ENCODE peak calls at places on chromosomes 12 and 14, in seven cellular contexts. V is stimulated activated CD4-positive, alpha-beta T cell treated with anti-CD3 and anti-CD28 coated beads, Interleukin-2, amount 100 ng/mL, for 48 hours; N is activated CD4-positive, alpha-beta T cell treated with anti-CD3 and anti-CD28 coated beads for 1 hour; Y is epithelial cell of esophagus; D is neural crest cell; E is GDM1; S is NCI-H1436. G is an unnamed sample.
A peak's percentile ranks its signal among the peaks of the same experiment; 100 is the strongest.

GRCh38 chr12:55997535-55997859 is 421 bp downstream of the SUOX start:
- DNase-seq in D (no peak), V (no peak), E (no peak), Y (peak; percentile 17), N (no peak), S (no peak), G (no peak)

GRCh38 chr14:52402812-52403526 is 88.9 kb downstream of the PTGER2 start:
- DNase-seq in N (no peak), S (no peak), V (no peak), D (no peak), E (peak; percentile 13), Y (peak; percentile 4), G (no peak)

GRCh38 chr12:87127272-87127671 is 871.1 kb upstream of the MGAT4C start:
- DNase-seq in D (no peak), N (no peak), Y (peak; percentile 67), S (no peak), V (no peak), E (no peak), G (no peak)

GRCh38 chr12:102602549-102602948 is 122.2 kb upstream of the IGF1 start:
- DNase-seq in S (no peak), E (no peak), D (no peak), V (no peak), Y (no peak), N (no peak), G (no peak)

GRCh38 chr12:56286044-56286830 is 13.9 kb downstream of the CS start:
- DNase-seq in N (no peak), Y (no peak), D (no peak), E (no peak), S (no peak), V (no peak), G (no peak)

GRCh38 chr14:73754911-73755360 is 40.8 kb upstream of the PNMA1 start:
- DNase-seq in Y (no peak), S (no peak), N (no peak), E (no peak), V (no peak), D (no peak), G (no peak)

GRCh38 chr14:97074860-97075259 is 277.7 kb downstream of the VRK1 start:
- DNase-seq in V (no peak), Y (no peak), S (no peak), D (no peak), N (no peak), E (no peak), G (no peak)

GRCh38 chr12:127292736-127293135 is 974.2 kb upstream of the TMEM132C start:
- DNase-seq in Y (no peak), V (no peak), N (no peak), D (no peak), S (no peak), E (no peak), G (no peak)

GRCh38 chr12:5442251-5443006 is 10.5 kb downstream of the NTF3 start:
- DNase-seq in V (no peak), D (peak; percentile 20), S (no peak), E (no peak), N (no peak), Y (peak; percentile 66), G (peak; percentile 11)

GRCh38 chr12:127162902-127163301 is 1104.1 kb upstream of the TMEM132C start:
- DNase-seq in V (peak; percentile 6), N (no peak), Y (peak; percentile 63), E (no peak), D (no peak), S (no peak), G (no peak)

GRCh38 chr14:91858536-91859275 is 8.6 kb downstream of the TC2N start:
- DNase-seq in Y (peak; percentile 48), E (no peak), V (no peak), D (no peak), S (no peak), N (no peak), G (no peak)

GRCh38 chr14:52369305-52369781 is 55.2 kb downstream of the PTGER2 start:
- DNase-seq in V (no peak), S (no peak), Y (no peak), N (no peak), D (no peak), E (no peak), G (no peak)

GRCh38 chr12:80472912-80473500 is 29.0 kb downstream of the PTPRQ start:
- DNase-seq in V (no peak), E (no peak), D (no peak), Y (peak; percentile 71), N (no peak), S (peak; percentile 25), G (peak; percentile 7)

GRCh38 chr12:92821142-92821541 is 108.0 kb downstream of the EEA1 start:
- DNase-seq in S (no peak), D (no peak), V (no peak), Y (no peak), E (no peak), N (no peak), G (no peak)

GRCh38 chr12:38392584-38393144 is 76.1 kb downstream of the ALG10B start:
- DNase-seq in V (no peak), E (no peak), S (no peak), Y (peak; percentile 100), N (no peak), D (no peak), G (peak; percentile 96)

GRCh38 chr12:52372216-52373154 is 5.2 kb upstream of the KRT85 start:
- DNase-seq in N (peak; percentile 22), D (peak; percentile 80), E (peak; percentile 67), S (peak; percentile 64), V (peak; percentile 41), Y (peak; percentile 93), G (peak; percentile 51)

GRCh38 chr14:59394268-59394667 is 70.9 kb downstream of the GPR135 start:
- DNase-seq in N (no peak), E (no peak), S (no peak), V (no peak), D (no peak), Y (peak; percentile 66), G (no peak)

GRCh38 chr14:94041551-94042346 is 15.6 kb downstream of the OTUB2 start:
- DNase-seq in S (no peak), Y (peak; percentile 20), D (no peak), V (no peak), E (no peak), N (no peak), G (no peak)

GRCh38 chr12:49198431-49199155 is 9.7 kb upstream of the TUBA1A start:
- DNase-seq in E (no peak), S (no peak), N (no peak), D (peak; percentile 46), Y (peak; percentile 35), V (no peak), G (no peak)

GRCh38 chr12:124940393-124941169 is 26.1 kb upstream of the UBC start:
- DNase-seq in S (no peak), V (peak; percentile 79), E (no peak), Y (peak; percentile 93), D (peak; percentile 71), N (peak; percentile 73), G (peak; percentile 95)

GRCh38 chr12:54631551-54631950 is 3.1 kb downstream of the LACRT start:
- DNase-seq in V (no peak), Y (no peak), E (no peak), D (no peak), N (no peak), S (no peak), G (no peak)

GRCh38 chr14:31122098-31122611 is 85.4 kb downstream of the HECTD1 start:
- DNase-seq in S (no peak), D (no peak), E (no peak), V (no peak), N (no peak), Y (peak; percentile 53), G (peak; percentile 7)

GRCh38 chr12:45232146-45232731 is 16.3 kb downstream of the ANO6 start:
- DNase-seq in E (no peak), V (no peak), S (no peak), N (no peak), Y (peak; percentile 21), D (no peak), G (no peak)

GRCh38 chr14:94380225-94381148 is 7.9 kb downstream of the SERPINA1 start:
- DNase-seq in S (no peak), Y (no peak), N (no peak), D (no peak), V (no peak), E (no peak), G (no peak)

G was measured in HL-60.